ENCODE peak calls at places on chromosomes 5 and 9, in nine cellular contexts. One of them, this sample, is unnamed.

GRCh38 chr5:108556414-108556813 is 174.5 kb upstream of the FBXL17 start:
- DNase-seq in HTR-8/SVneo: no peak
- DNase-seq in anterior cingulate cortex: no peak
- DNase-seq in stimulated activated CD4-positive, alpha-beta T cell treated with anti-CD3 and anti-CD28 coated beads, Interleukin-1b, Interleukin-23, amount 100 ng/mL, for 1 hour: no peak
- DNase-seq in NCI-H1417: peak; percentile 41
- DNase-seq in M059J: no peak
- DNase-seq in sciatic nerve: no peak
- DNase-seq in A172: no peak
- DNase-seq in ELF-1: no peak
- DNase-seq in this sample: no peak

GRCh38 chr5:109589983-109590382 is 99.7 kb upstream of the MAN2A1 start:
- DNase-seq in A172: no peak
- DNase-seq in M059J: peak; percentile 3
- DNase-seq in ELF-1: no peak
- DNase-seq in sciatic nerve: no peak
- DNase-seq in NCI-H1417: peak; percentile 7
- DNase-seq in HTR-8/SVneo: no peak
- DNase-seq in anterior cingulate cortex: no peak
- DNase-seq in stimulated activated CD4-positive, alpha-beta T cell treated with anti-CD3 and anti-CD28 coated beads, Interleukin-1b, Interleukin-23, amount 100 ng/mL, for 1 hour: no peak
- DNase-seq in this sample: no peak

GRCh38 chr5:59069438-59070079 is 486.7 kb downstream of the RAB3C start:
- DNase-seq in NCI-H1417: no peak
- DNase-seq in A172: peak; percentile 87
- DNase-seq in M059J: peak; percentile 89
- DNase-seq in ELF-1: peak; percentile 25
- DNase-seq in HTR-8/SVneo: peak; percentile 71
- DNase-seq in sciatic nerve: no peak
- DNase-seq in anterior cingulate cortex: no peak
- DNase-seq in stimulated activated CD4-positive, alpha-beta T cell treated with anti-CD3 and anti-CD28 coated beads, Interleukin-1b, Interleukin-23, amount 100 ng/mL, for 1 hour: no peak
- DNase-seq in this sample: peak; percentile 89

GRCh38 chr9:36193049-36193448 is 2.3 kb downstream of the CLTA start:
- DNase-seq in NCI-H1417: no peak
- DNase-seq in sciatic nerve: no peak
- DNase-seq in stimulated activated CD4-positive, alpha-beta T cell treated with anti-CD3 and anti-CD28 coated beads, Interleukin-1b, Interleukin-23, amount 100 ng/mL, for 1 hour: no peak
- DNase-seq in A172: no peak
- DNase-seq in anterior cingulate cortex: no peak
- DNase-seq in M059J: no peak
- DNase-seq in ELF-1: no peak
- DNase-seq in HTR-8/SVneo: no peak
- DNase-seq in this sample: no peak

GRCh38 chr9:14308751-14309140 is 5.2 kb downstream of the NFIB start:
- DNase-seq in stimulated activated CD4-positive, alpha-beta T cell treated with anti-CD3 and anti-CD28 coated beads, Interleukin-1b, Interleukin-23, amount 100 ng/mL, for 1 hour: no peak
- DNase-seq in NCI-H1417: no peak
- DNase-seq in A172: no peak
- DNase-seq in HTR-8/SVneo: no peak
- DNase-seq in sciatic nerve: no peak
- DNase-seq in anterior cingulate cortex: no peak
- DNase-seq in M059J: no peak
- DNase-seq in ELF-1: no peak
- DNase-seq in this sample: no peak

GRCh38 chr9:68685770-68686169 is 19.3 kb upstream of the PIP5K1B start:
- DNase-seq in ELF-1: no peak
- DNase-seq in A172: peak; percentile 11
- DNase-seq in NCI-H1417: peak; percentile 18
- DNase-seq in sciatic nerve: no peak
- DNase-seq in HTR-8/SVneo: no peak
- DNase-seq in stimulated activated CD4-positive, alpha-beta T cell treated with anti-CD3 and anti-CD28 coated beads, Interleukin-1b, Interleukin-23, amount 100 ng/mL, for 1 hour: no peak
- DNase-seq in M059J: peak; percentile 15
- DNase-seq in anterior cingulate cortex: no peak
- DNase-seq in this sample: no peak

GRCh38 chr5:124371121-124371706 is 375.2 kb downstream of the ZNF608 start:
- DNase-seq in M059J: no peak
- DNase-seq in A172: no peak
- DNase-seq in stimulated activated CD4-positive, alpha-beta T cell treated with anti-CD3 and anti-CD28 coated beads, Interleukin-1b, Interleukin-23, amount 100 ng/mL, for 1 hour: no peak
- DNase-seq in sciatic nerve: peak; percentile 59
- DNase-seq in anterior cingulate cortex: no peak
- DNase-seq in HTR-8/SVneo: no peak
- DNase-seq in ELF-1: no peak
- DNase-seq in NCI-H1417: no peak
- DNase-seq in this sample: no peak

GRCh38 chr5:155193018-155193417 is 179.5 kb downstream of the KIF4B start:
- DNase-seq in A172: no peak
- DNase-seq in M059J: peak; percentile 36
- DNase-seq in anterior cingulate cortex: no peak
- DNase-seq in NCI-H1417: peak; percentile 8
- DNase-seq in ELF-1: no peak
- DNase-seq in HTR-8/SVneo: no peak
- DNase-seq in stimulated activated CD4-positive, alpha-beta T cell treated with anti-CD3 and anti-CD28 coated beads, Interleukin-1b, Interleukin-23, amount 100 ng/mL, for 1 hour: no peak
- DNase-seq in sciatic nerve: no peak
- DNase-seq in this sample: no peak

GRCh38 chr5:32916648-32917047 is 205.5 kb downstream of the NPR3 start:
- DNase-seq in sciatic nerve: no peak
- DNase-seq in M059J: peak; percentile 60
- DNase-seq in A172: peak; percentile 27
- DNase-seq in NCI-H1417: no peak
- DNase-seq in anterior cingulate cortex: no peak
- DNase-seq in stimulated activated CD4-positive, alpha-beta T cell treated with anti-CD3 and anti-CD28 coated beads, Interleukin-1b, Interleukin-23, amount 100 ng/mL, for 1 hour: no peak
- DNase-seq in ELF-1: peak; percentile 4
- DNase-seq in HTR-8/SVneo: peak; percentile 31
- DNase-seq in this sample: peak; percentile 32

GRCh38 chr5:109410389-109411174 is 808 bp upstream of the PJA2 start:
- DNase-seq in sciatic nerve: peak; percentile 86
- DNase-seq in NCI-H1417: peak; percentile 68
- DNase-seq in stimulated activated CD4-positive, alpha-beta T cell treated with anti-CD3 and anti-CD28 coated beads, Interleukin-1b, Interleukin-23, amount 100 ng/mL, for 1 hour: no peak
- DNase-seq in A172: peak; percentile 73
- DNase-seq in M059J: peak; percentile 89
- DNase-seq in anterior cingulate cortex: peak; percentile 82
- DNase-seq in HTR-8/SVneo: peak; percentile 57
- DNase-seq in ELF-1: peak; percentile 93
- DNase-seq in this sample: peak; percentile 72

GRCh38 chr9:4508246-4508906 is 18.1 kb downstream of the SLC1A1 start:
- DNase-seq in stimulated activated CD4-positive, alpha-beta T cell treated with anti-CD3 and anti-CD28 coated beads, Interleukin-1b, Interleukin-23, amount 100 ng/mL, for 1 hour: no peak
- DNase-seq in HTR-8/SVneo: peak; percentile 32
- DNase-seq in A172: peak; percentile 28
- DNase-seq in anterior cingulate cortex: no peak
- DNase-seq in M059J: peak; percentile 93
- DNase-seq in ELF-1: no peak
- DNase-seq in NCI-H1417: no peak
- DNase-seq in sciatic nerve: no peak
- DNase-seq in this sample: peak; percentile 74

GRCh38 chr5:56305001-56305400 is 71.9 kb upstream of the ANKRD55 start:
- DNase-seq in sciatic nerve: no peak
- DNase-seq in stimulated activated CD4-positive, alpha-beta T cell treated with anti-CD3 and anti-CD28 coated beads, Interleukin-1b, Interleukin-23, amount 100 ng/mL, for 1 hour: no peak
- DNase-seq in NCI-H1417: no peak
- DNase-seq in ELF-1: no peak
- DNase-seq in A172: no peak
- DNase-seq in HTR-8/SVneo: no peak
- DNase-seq in anterior cingulate cortex: no peak
- DNase-seq in M059J: no peak
- DNase-seq in this sample: no peak

GRCh38 chr9:23563497-23563896 is 262.5 kb downstream of the ELAVL2 start:
- DNase-seq in ELF-1: no peak
- DNase-seq in sciatic nerve: no peak
- DNase-seq in NCI-H1417: no peak
- DNase-seq in stimulated activated CD4-positive, alpha-beta T cell treated with anti-CD3 and anti-CD28 coated beads, Interleukin-1b, Interleukin-23, amount 100 ng/mL, for 1 hour: no peak
- DNase-seq in HTR-8/SVneo: no peak
- DNase-seq in anterior cingulate cortex: no peak
- DNase-seq in A172: peak; percentile 34
- DNase-seq in M059J: peak; percentile 83
- DNase-seq in this sample: no peak

GRCh38 chr9:135788576-135789300 is 86.8 kb downstream of the KCNT1 start:
- DNase-seq in HTR-8/SVneo: no peak
- DNase-seq in anterior cingulate cortex: no peak
- DNase-seq in ELF-1: no peak
- DNase-seq in M059J: no peak
- DNase-seq in sciatic nerve: no peak
- DNase-seq in NCI-H1417: no peak
- DNase-seq in stimulated activated CD4-positive, alpha-beta T cell treated with anti-CD3 and anti-CD28 coated beads, Interleukin-1b, Interleukin-23, amount 100 ng/mL, for 1 hour: no peak
- DNase-seq in A172: no peak
- DNase-seq in this sample: no peak

GRCh38 chr9:136754626-136755284 is 3.3 kb downstream of the LCN8 start:
- DNase-seq in stimulated activated CD4-positive, alpha-beta T cell treated with anti-CD3 and anti-CD28 coated beads, Interleukin-1b, Interleukin-23, amount 100 ng/mL, for 1 hour: no peak
- DNase-seq in M059J: no peak
- DNase-seq in A172: no peak
- DNase-seq in anterior cingulate cortex: no peak
- DNase-seq in ELF-1: peak; percentile 45
- DNase-seq in NCI-H1417: no peak
- DNase-seq in sciatic nerve: no peak
- DNase-seq in HTR-8/SVneo: no peak
- DNase-seq in this sample: no peak

GRCh38 chr9:3323714-3324113 is 202.1 kb downstream of the RFX3 start:
- DNase-seq in stimulated activated CD4-positive, alpha-beta T cell treated with anti-CD3 and anti-CD28 coated beads, Interleukin-1b, Interleukin-23, amount 100 ng/mL, for 1 hour: no peak
- DNase-seq in HTR-8/SVneo: no peak
- DNase-seq in sciatic nerve: no peak
- DNase-seq in ELF-1: no peak
- DNase-seq in NCI-H1417: no peak
- DNase-seq in A172: no peak
- DNase-seq in M059J: no peak
- DNase-seq in anterior cingulate cortex: no peak
- DNase-seq in this sample: no peak

GRCh38 chr9:97873877-97874276 is 20.9 kb downstream of the FOXE1 start:
- DNase-seq in HTR-8/SVneo: no peak
- DNase-seq in ELF-1: no peak
- DNase-seq in A172: peak; percentile 79
- DNase-seq in NCI-H1417: no peak
- DNase-seq in anterior cingulate cortex: no peak
- DNase-seq in stimulated activated CD4-positive, alpha-beta T cell treated with anti-CD3 and anti-CD28 coated beads, Interleukin-1b, Interleukin-23, amount 100 ng/mL, for 1 hour: no peak
- DNase-seq in M059J: peak; percentile 81
- DNase-seq in sciatic nerve: no peak
- DNase-seq in this sample: no peak

GRCh38 chr5:82168294-82168693 is 109.9 kb downstream of the RPS23 start:
- DNase-seq in NCI-H1417: no peak
- DNase-seq in A172: peak; percentile 20
- DNase-seq in stimulated activated CD4-positive, alpha-beta T cell treated with anti-CD3 and anti-CD28 coated beads, Interleukin-1b, Interleukin-23, amount 100 ng/mL, for 1 hour: no peak
- DNase-seq in anterior cingulate cortex: no peak
- DNase-seq in M059J: peak; percentile 30
- DNase-seq in ELF-1: no peak
- DNase-seq in sciatic nerve: no peak
- DNase-seq in HTR-8/SVneo: no peak
- DNase-seq in this sample: no peak

GRCh38 chr5:132098151-132098594 is 24.6 kb downstream of the CSF2 start:
- DNase-seq in M059J: peak; percentile 60
- DNase-seq in ELF-1: no peak
- DNase-seq in NCI-H1417: no peak
- DNase-seq in sciatic nerve: no peak
- DNase-seq in A172: no peak
- DNase-seq in HTR-8/SVneo: no peak
- DNase-seq in anterior cingulate cortex: no peak
- DNase-seq in stimulated activated CD4-positive, alpha-beta T cell treated with anti-CD3 and anti-CD28 coated beads, Interleukin-1b, Interleukin-23, amount 100 ng/mL, for 1 hour: no peak
- DNase-seq in this sample: peak; percentile 43

GRCh38 chr9:134722120-134722701 is 80.6 kb downstream of the COL5A1 start:
- DNase-seq in anterior cingulate cortex: no peak
- DNase-seq in ELF-1: no peak
- DNase-seq in NCI-H1417: no peak
- DNase-seq in A172: no peak
- DNase-seq in sciatic nerve: no peak
- DNase-seq in M059J: no peak
- DNase-seq in HTR-8/SVneo: no peak
- DNase-seq in stimulated activated CD4-positive, alpha-beta T cell treated with anti-CD3 and anti-CD28 coated beads, Interleukin-1b, Interleukin-23, amount 100 ng/mL, for 1 hour: no peak
- DNase-seq in this sample: no peak

GRCh38 chr5:77994943-77995342 is 218.8 kb upstream of the TBCA start:
- DNase-seq in ELF-1: no peak
- DNase-seq in A172: no peak
- DNase-seq in HTR-8/SVneo: no peak
- DNase-seq in M059J: no peak
- DNase-seq in NCI-H1417: no peak
- DNase-seq in stimulated activated CD4-positive, alpha-beta T cell treated with anti-CD3 and anti-CD28 coated beads, Interleukin-1b, Interleukin-23, amount 100 ng/mL, for 1 hour: no peak
- DNase-seq in sciatic nerve: no peak
- DNase-seq in anterior cingulate cortex: no peak
- DNase-seq in this sample: no peak

GRCh38 chr9:83934569-83935275 is 13.5 kb upstream of the KIF27 start:
- DNase-seq in A172: peak; percentile 54
- DNase-seq in NCI-H1417: peak; percentile 14
- DNase-seq in HTR-8/SVneo: no peak
- DNase-seq in anterior cingulate cortex: no peak
- DNase-seq in sciatic nerve: no peak
- DNase-seq in ELF-1: no peak
- DNase-seq in M059J: peak; percentile 78
- DNase-seq in stimulated activated CD4-positive, alpha-beta T cell treated with anti-CD3 and anti-CD28 coated beads, Interleukin-1b, Interleukin-23, amount 100 ng/mL, for 1 hour: no peak
- DNase-seq in this sample: peak; percentile 37

GRCh38 chr5:17282283-17283120 is 65.1 kb downstream of the BASP1 start:
- DNase-seq in ELF-1: peak; percentile 10
- DNase-seq in sciatic nerve: no peak
- DNase-seq in M059J: no peak
- DNase-seq in A172: no peak
- DNase-seq in HTR-8/SVneo: no peak
- DNase-seq in stimulated activated CD4-positive, alpha-beta T cell treated with anti-CD3 and anti-CD28 coated beads, Interleukin-1b, Interleukin-23, amount 100 ng/mL, for 1 hour: no peak
- DNase-seq in anterior cingulate cortex: no peak
- DNase-seq in NCI-H1417: no peak
- DNase-seq in this sample: no peak

GRCh38 chr5:123105882-123106281 is 16.8 kb downstream of the PRDM6 start:
- DNase-seq in M059J: no peak
- DNase-seq in ELF-1: peak; percentile 81
- DNase-seq in stimulated activated CD4-positive, alpha-beta T cell treated with anti-CD3 and anti-CD28 coated beads, Interleukin-1b, Interleukin-23, amount 100 ng/mL, for 1 hour: no peak
- DNase-seq in anterior cingulate cortex: no peak
- DNase-seq in A172: no peak
- DNase-seq in sciatic nerve: no peak
- DNase-seq in HTR-8/SVneo: no peak
- DNase-seq in NCI-H1417: no peak
- DNase-seq in this sample: no peak